ENCODE peak calls at places on chromosomes 2 and 18, in nine cellular contexts. A is omental fat pad; Y is HFFc6; F is iPS-NIHi11; K is activated CD4-positive, alpha-beta T cell treated with anti-CD3 and anti-CD28 coated beads, Interleukin-2, amount 50 U/mL, for 1 hour; O is C1 segment of cervical spinal cord; N is WERI-Rb-1; U is stimulated activated CD4-positive, alpha-beta T cell treated with anti-CD3 and anti-CD28 coated beads, Interleukin-2, amount 100 ng/mL, for 48 hours; D is activated T-helper 9 cell treated with anti-CD3 and anti-CD28 coated beads, Interleukin-2, amount 50 U/mL, for 16 hours. R is an unnamed sample.

GRCh38 chr2:48107326-48107925 is 201.1 kb upstream of the FBXO11 start:
- DNase-seq in A (no peak), Y (peak), F (no peak), K (no peak), O (no peak), N (no peak), U (no peak), D (no peak), R (no peak)

GRCh38 chr2:71816815-71817214 is 330.8 kb downstream of the CYP26B1 start:
- DNase-seq in A (no peak), Y (no peak), F (no peak), K (no peak), O (no peak), N (no peak), U (no peak), D (no peak), R (no peak)

GRCh38 chr2:207473866-207474251 is 55.9 kb upstream of the CREB1 start:
- DNase-seq in A (no peak), Y (no peak), F (no peak), K (no peak), O (no peak), N (no peak), U (no peak), D (no peak), R (no peak)

GRCh38 chr2:216915548-216916128 is 55.8 kb upstream of the TNP1 start:
- DNase-seq in A (no peak), Y (no peak), F (no peak), K (no peak), O (no peak), N (no peak), U (no peak), D (no peak), R (no peak)

GRCh38 chr18:41351430-41351829 is 603.6 kb upstream of the PIK3C3 start:
- DNase-seq in A (no peak), Y (no peak), F (no peak), K (no peak), O (no peak), N (no peak), U (no peak), D (no peak), R (no peak)

GRCh38 chr2:234881413-234882241 is 70.2 kb upstream of the SH3BP4 start:
- DNase-seq in A (peak), Y (peak), F (peak), K (peak), O (peak), N (peak), U (peak), D (peak), R (peak)

GRCh38 chr18:37368110-37368812 is 197.3 kb downstream of the CELF4 start:
- DNase-seq in A (no peak), Y (no peak), F (no peak), K (no peak), O (no peak), N (no peak), U (no peak), D (no peak), R (no peak)

GRCh38 chr18:3645384-3646156 is 195.6 kb downstream of the TGIF1 start:
- DNase-seq in A (no peak), Y (no peak), F (no peak), K (no peak), O (no peak), N (no peak), U (no peak), D (no peak), R (no peak)

GRCh38 chr18:75089748-75090327 is 119.1 kb downstream of the PTGR3 start:
- DNase-seq in A (no peak), Y (no peak), F (peak), K (no peak), O (no peak), N (no peak), U (no peak), D (no peak), R (no peak)

GRCh38 chr2:142020368-142020767 is 110.4 kb downstream of the LRP1B start:
- DNase-seq in A (no peak), Y (no peak), F (no peak), K (no peak), O (no peak), N (no peak), U (no peak), D (no peak), R (no peak)

GRCh38 chr2:185736210-185736609 is 2.4 kb upstream of the FSIP2 start:
- DNase-seq in A (no peak), Y (no peak), F (no peak), K (no peak), O (no peak), N (no peak), U (no peak), D (no peak), R (no peak)

GRCh38 chr2:33583194-33583938 is 15.7 kb downstream of the FAM98A start:
- DNase-seq in A (no peak), Y (peak), F (peak), K (peak), O (no peak), N (no peak), U (no peak), D (no peak), R (no peak)

GRCh38 chr2:186751790-186752189 is 57.9 kb downstream of the FAM171B start:
- DNase-seq in A (no peak), Y (no peak), F (no peak), K (no peak), O (no peak), N (no peak), U (no peak), D (no peak), R (no peak)

GRCh38 chr2:136323212-136323611 is 205.3 kb upstream of the CXCR4 start:
- DNase-seq in A (no peak), Y (no peak), F (no peak), K (no peak), O (no peak), N (no peak), U (no peak), D (no peak), R (no peak)

GRCh38 chr2:181005809-181006208 is 25.4 kb downstream of the UBE2E3 start:
- DNase-seq in A (no peak), Y (no peak), F (no peak), K (no peak), O (no peak), N (no peak), U (no peak), D (no peak), R (no peak)

GRCh38 chr18:25503567-25504081 is 151.7 kb upstream of the ZNF521 start:
- DNase-seq in A (no peak), Y (peak), F (peak), K (no peak), O (peak), N (peak), U (no peak), D (no peak), R (peak)

GRCh38 chr2:121213386-121213785 is 71.6 kb downstream of the TFCP2L1 start:
- DNase-seq in A (no peak), Y (no peak), F (no peak), K (no peak), O (no peak), N (no peak), U (no peak), D (no peak), R (no peak)

GRCh38 chr2:11581797-11582525 is 48.1 kb downstream of the GREB1 start:
- DNase-seq in A (no peak), Y (no peak), F (no peak), K (no peak), O (no peak), N (no peak), U (no peak), D (no peak), R (no peak)

GRCh38 chr18:63001861-63002260 is 286.5 kb downstream of the PHLPP1 start:
- DNase-seq in A (no peak), Y (no peak), F (no peak), K (no peak), O (no peak), N (no peak), U (no peak), D (no peak), R (no peak)

GRCh38 chr2:8574196-8575010 is 107.5 kb upstream of the ID2 start:
- DNase-seq in A (no peak), Y (no peak), F (no peak), K (no peak), O (no peak), N (no peak), U (no peak), D (no peak), R (no peak)

GRCh38 chr2:151374426-151374825 is 17.0 kb downstream of the TNFAIP6 start:
- DNase-seq in A (no peak), Y (peak), F (no peak), K (no peak), O (no peak), N (no peak), U (no peak), D (no peak), R (no peak)